ENCODE peak calls at places on chromosomes 5 and 9, in six cellular contexts. S is activated T-helper 1 cell treated with anti-CD3 and anti-CD28 coated beads, Interleukin-2, amount 50 U/mL, for 16 hours; J is globus pallidus; X is activated CD8-positive, alpha-beta T cell treated with anti-CD3 and anti-CD28 coated beads, Interleukin-2, amount 10 ng/mL, durations not matched to agents 7 days and 5 days; G is endothelial cell; O is WERI-Rb-1. H is an unnamed sample.

GRCh38 chr9:4814913-4815312 is 22.2 kb downstream of the RCL1 start:
- DNase-seq in J (no peak), G (no peak), O (no peak), X (no peak), S (no peak), H (no peak)

GRCh38 chr5:179918742-179919486 is 11.2 kb upstream of the TBC1D9B start:
- DNase-seq in J (no peak), S (no peak), X (no peak), O (no peak), G (no peak), H (no peak)

GRCh38 chr5:31937226-31937625 is 236.9 kb downstream of the GOLPH3 start:
- DNase-seq in O (no peak), S (no peak), J (no peak), G (no peak), X (no peak), H (no peak)

GRCh38 chr9:108272350-108272899 is 583.4 kb downstream of the ACTL7B start:
- DNase-seq in S (no peak), O (peak), G (peak), X (no peak), J (peak), H (peak)

GRCh38 chr5:14487896-14488570 is 93.6 kb upstream of the OTULINL start:
- DNase-seq in G (peak), X (no peak), O (no peak), J (no peak), S (no peak), H (no peak)

GRCh38 chr9:89919171-89919681 is 314.4 kb downstream of the GADD45G start:
- DNase-seq in O (peak), X (peak), S (no peak), J (peak), G (peak), H (no peak)

GRCh38 chr5:153672347-153673090 is 182.0 kb downstream of the GRIA1 start:
- DNase-seq in O (no peak), S (no peak), J (no peak), X (no peak), G (no peak), H (no peak)

GRCh38 chr9:137310190-137311052 is 8.3 kb upstream of the NRARP start:
- DNase-seq in O (peak), X (peak), J (no peak), G (no peak), S (no peak), H (peak)

GRCh38 chr5:995318-995717 is 13.3 kb upstream of the NKD2 start:
- DNase-seq in X (no peak), G (no peak), S (no peak), O (peak), J (no peak), H (no peak)

GRCh38 chr5:113020461-113021273 is 44.1 kb downstream of the DCP2 start:
- DNase-seq in J (no peak), G (no peak), X (no peak), O (no peak), S (no peak), H (no peak)

H was measured in HuH-7.5.